ENCODE peak calls at places on chromosomes 7 and 10, in six cellular contexts. L is RWPE2, K is osteocyte, N is left ventricle myocardium inferior, E is sigmoid colon, B is HCT116. U is an unnamed sample.

GRCh38 chr10:95480901-95481491 is 80.2 kb downstream of the SORBS1 start:
- DNase-seq in L (no peak), K (no peak), N (no peak), E (no peak), B (no peak), U (no peak)

GRCh38 chr7:43038229-43038628 is 74.2 kb upstream of the HECW1 start:
- DNase-seq in L (no peak), K (no peak), N (no peak), E (no peak), B (no peak), U (no peak)

GRCh38 chr10:129694633-129695356 is 227.8 kb downstream of the MGMT start:
- DNase-seq in L (no peak), K (no peak), N (peak), E (peak), B (no peak), U (no peak)

GRCh38 chr7:362416-363096 is 72.6 kb downstream of the FOXL3 start:
- DNase-seq in L (peak), K (no peak), N (peak), E (peak), B (no peak), U (peak)

GRCh38 chr7:135326636-135327280 is 93.1 kb downstream of the STRA8 start:
- DNase-seq in L (no peak), K (no peak), N (no peak), E (no peak), B (no peak), U (no peak)

GRCh38 chr10:44902838-44903545 is 8.1 kb upstream of the TMEM72 start:
- DNase-seq in L (no peak), K (no peak), N (no peak), E (no peak), B (no peak), U (no peak)

GRCh38 chr7:77223261-77223660 is 23.6 kb upstream of the FGL2 start:
- DNase-seq in L (no peak), K (no peak), N (no peak), E (no peak), B (no peak), U (no peak)

GRCh38 chr7:1344981-1345701 is 112.5 kb downstream of the UNCX start:
- DNase-seq in L (no peak), K (no peak), N (no peak), E (peak), B (no peak), U (peak)

GRCh38 chr7:91565499-91566331 is 301.5 kb downstream of the FZD1 start:
- DNase-seq in L (no peak), K (no peak), N (no peak), E (no peak), B (no peak), U (no peak)

GRCh38 chr10:106615081-106615480 is 549.4 kb downstream of the SORCS1 start:
- DNase-seq in L (no peak), K (no peak), N (no peak), E (no peak), B (no peak), U (no peak)

GRCh38 chr10:18196806-18197550 is 56.8 kb downstream of the CACNB2 start:
- DNase-seq in L (no peak), K (no peak), N (no peak), E (peak), B (no peak), U (no peak)

GRCh38 chr7:134908289-134908688 is 78.0 kb upstream of the AGBL3 start:
- DNase-seq in L (no peak), K (no peak), N (no peak), E (no peak), B (no peak), U (no peak)

GRCh38 chr10:119541459-119542356 is 811 bp downstream of the RGS10 start:
- DNase-seq in L (no peak), K (no peak), N (peak), E (peak), B (no peak), U (no peak)

GRCh38 chr7:135074096-135074495 is 73.8 kb upstream of the TMEM140 start:
- DNase-seq in L (no peak), K (no peak), N (no peak), E (no peak), B (no peak), U (no peak)

GRCh38 chr10:33113111-33113856 is 155.3 kb upstream of the ITGB1 start:
- DNase-seq in L (no peak), K (no peak), N (no peak), E (no peak), B (no peak), U (no peak)

GRCh38 chr10:97355571-97355975 is 21.0 kb upstream of the FRAT2 start:
- DNase-seq in L (no peak), K (no peak), N (no peak), E (no peak), B (no peak), U (no peak)

GRCh38 chr7:41955475-41956243 is 252.8 kb upstream of the INHBA start:
- DNase-seq in L (peak), K (peak), N (peak), E (peak), B (no peak), U (peak)

DNA sequence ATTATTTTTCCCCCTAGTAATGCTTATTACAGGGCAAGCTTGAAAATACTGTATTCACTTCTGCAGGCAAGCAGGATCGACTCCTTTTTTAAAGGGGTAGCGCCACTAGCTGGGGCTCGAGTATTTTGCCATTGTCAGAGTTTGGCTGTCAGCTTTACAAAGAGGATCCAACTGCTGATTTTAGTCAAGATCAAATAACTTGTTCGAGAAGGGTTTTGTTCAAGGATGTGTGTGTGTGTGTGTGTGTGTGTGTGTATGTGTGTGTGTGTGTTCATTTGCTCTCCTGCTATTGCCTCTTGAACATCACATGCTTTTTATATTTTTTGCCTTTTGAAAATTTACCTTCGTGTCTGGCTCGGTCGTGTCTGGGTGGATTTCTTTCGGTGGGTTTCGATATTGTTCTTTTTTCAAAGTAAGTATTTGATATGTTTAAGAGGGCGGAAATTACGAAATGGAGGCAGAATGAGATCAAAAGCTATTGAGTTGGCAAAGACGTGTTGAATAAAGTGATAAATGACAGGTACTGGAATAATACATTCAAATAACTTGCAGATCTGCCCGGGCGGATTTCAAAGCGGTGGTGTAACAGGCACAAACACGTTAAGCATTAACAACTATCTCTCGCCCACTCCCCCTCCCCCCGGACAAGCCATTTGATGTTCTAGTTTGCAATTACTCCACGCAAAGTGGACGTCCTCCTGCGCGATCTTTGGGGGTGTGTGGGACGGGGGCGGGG is 1.1 kb downstream of the ARID5B start:
- DNase-seq in L (peak), K (no peak), N (peak), E (peak), B (peak), U (no peak)
- TF ChIP-seq CTCF in L (no peak), K (peak), N (no peak), E (no peak), B (no peak), U (peak)

DNA sequence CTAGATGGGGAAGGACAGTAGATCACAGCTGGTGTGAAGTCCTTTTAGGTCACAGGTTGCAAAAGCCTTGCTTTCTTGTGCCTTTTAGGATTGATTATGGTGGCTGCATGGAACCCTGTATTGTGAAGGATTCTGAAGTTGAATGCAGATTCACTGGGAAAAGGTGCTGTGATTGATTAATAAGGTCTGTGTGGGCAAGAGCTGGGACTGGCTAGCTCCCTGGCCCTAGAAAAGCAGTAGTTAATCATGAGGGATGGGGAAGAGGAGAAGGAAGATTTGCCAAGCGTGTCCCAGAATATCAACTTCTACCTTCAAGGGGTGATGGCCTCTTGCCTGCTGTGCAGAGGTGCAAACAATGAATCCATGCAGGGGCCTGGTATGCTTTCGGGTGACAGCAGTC is 105.5 kb downstream of the CDH23 start:
- DNase-seq in L (no peak), K (no peak), N (no peak), E (no peak), B (no peak), U (no peak)
- TF ChIP-seq CTCF in L (no peak), K (no peak), N (no peak), E (no peak), B (no peak), U (no peak)

GRCh38 chr10:31466313-31466712 is 147.3 kb downstream of the ZEB1 start:
- DNase-seq in L (no peak), K (no peak), N (no peak), E (no peak), B (no peak), U (no peak)

GRCh38 chr10:31464552-31464951 is 145.5 kb downstream of the ZEB1 start:
- DNase-seq in L (no peak), K (no peak), N (no peak), E (no peak), B (no peak), U (no peak)

GRCh38 chr10:31468536-31468859 is 149.5 kb downstream of the ZEB1 start:
- DNase-seq in L (no peak), K (no peak), N (no peak), E (no peak), B (no peak), U (no peak)

DNA sequence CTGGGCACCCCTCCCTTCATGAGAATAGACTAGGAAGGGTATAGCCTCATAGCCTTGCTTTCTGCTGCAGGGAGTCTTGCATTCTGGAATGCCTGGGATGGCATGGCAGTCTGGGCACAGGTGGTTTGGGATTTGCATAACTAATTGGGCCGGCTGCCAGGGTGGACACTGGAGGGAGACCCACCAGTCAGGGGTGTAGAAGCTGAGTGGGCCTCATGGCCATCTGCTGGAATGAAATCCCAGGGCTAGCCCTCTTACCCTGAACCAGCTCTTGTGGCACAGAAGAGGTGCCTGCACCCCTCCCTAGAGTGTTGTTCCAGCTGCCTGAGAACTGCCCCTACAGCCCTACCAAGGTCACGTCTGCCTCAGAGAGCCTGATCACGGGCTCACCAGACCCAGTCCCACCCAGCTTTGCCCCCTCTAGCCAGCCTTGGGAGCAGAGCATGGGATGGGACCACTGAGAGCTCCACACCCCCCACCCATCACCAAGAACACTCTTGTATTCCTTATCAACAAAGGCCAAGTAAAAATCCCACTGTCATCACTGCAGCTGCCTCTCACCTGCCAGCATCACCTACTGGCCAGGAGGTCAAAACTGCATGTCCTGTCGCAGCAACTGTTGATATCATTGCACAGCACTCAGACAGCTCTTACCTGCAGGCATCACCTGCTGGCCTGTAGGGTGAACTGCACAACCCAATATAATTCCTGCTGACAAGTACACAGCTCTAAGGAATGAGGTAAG is 148.9 kb downstream of the ZEB1 start:
- DNase-seq in L (peak), K (no peak), N (no peak), E (no peak), B (peak), U (no peak)
- TF ChIP-seq CTCF in L (peak), K (no peak), N (peak), E (no peak), B (peak), U (peak)

DNA sequence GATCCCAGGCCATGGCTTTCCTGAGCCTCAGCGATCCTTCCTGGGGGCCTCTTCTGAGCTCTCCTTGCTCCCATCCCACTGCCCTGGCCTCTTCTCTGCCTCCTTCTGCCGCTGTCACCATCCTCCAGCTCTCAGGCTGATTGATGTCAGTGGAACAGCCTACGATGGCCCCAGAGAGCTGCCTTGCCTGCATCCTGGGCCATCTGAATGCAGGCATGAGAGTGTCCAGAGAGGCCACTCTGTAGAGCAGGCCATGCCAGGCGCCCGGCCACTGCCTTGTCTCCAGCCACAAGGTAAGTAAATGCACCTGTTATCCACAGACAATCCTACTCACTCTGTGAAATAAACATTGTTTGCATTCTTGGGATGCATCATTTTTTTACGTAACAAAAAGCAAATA is 171.4 kb upstream of the PPP2R2D start:
- DNase-seq in L (no peak), K (no peak), N (no peak), E (no peak), B (no peak), U (no peak)
- TF ChIP-seq CTCF in L (no peak), K (no peak), N (no peak), E (no peak), B (no peak), U (no peak)

GRCh38 chr7:50309130-50309478 is 4.6 kb downstream of the IKZF1 start:
- DNase-seq in L (no peak), K (no peak), N (no peak), E (no peak), B (no peak), U (no peak)

GRCh38 chr7:50307368-50308012 is 3.0 kb downstream of the IKZF1 start:
- DNase-seq in L (no peak), K (no peak), N (no peak), E (no peak), B (no peak), U (no peak)

GRCh38 chr7:50310361-50310760 is 5.8 kb downstream of the IKZF1 start:
- DNase-seq in L (no peak), K (no peak), N (no peak), E (no peak), B (no peak), U (no peak)

GRCh38 chr7:50308301-50309129 is 4.0 kb downstream of the IKZF1 start:
- DNase-seq in L (no peak), K (no peak), N (no peak), E (peak), B (no peak), U (no peak)

GRCh38 chr7:50309736-50310135 is 5.2 kb downstream of the IKZF1 start:
- DNase-seq in L (no peak), K (no peak), N (no peak), E (no peak), B (no peak), U (no peak)
- TF ChIP-seq CTCF in L (no peak), K (no peak), N (no peak), E (no peak), B (no peak), U (no peak)

GRCh38 chr7:124840435-124840834 is 74.8 kb upstream of the GPR37 start:
- DNase-seq in L (no peak), K (no peak), N (no peak), E (no peak), B (no peak), U (no peak)
- TF ChIP-seq CTCF in L (peak), K (peak), N (no peak), E (no peak), B (peak), U (peak)

GRCh38 chr7:87624628-87625027 is 3.6 kb upstream of the RUNDC3B start:
- DNase-seq in L (no peak), K (no peak), N (no peak), E (no peak), B (no peak), U (no peak)
- TF ChIP-seq CTCF in L (no peak), K (no peak), N (peak), E (no peak), B (peak), U (no peak)

U was measured in chondrocyte.